ENCODE peak calls at places on chromosome 22, in five cellular contexts. A, C, T, O and U are unnamed samples.

GRCh38 chr22:50059185-50059880 is 1.2 kb upstream of the TTLL8 start:
- DNase-seq in A (no peak), C (peak), T (no peak), O (peak), U (peak)

GRCh38 chr22:46070722-46071450 is 79.4 kb upstream of the PPARA start:
- DNase-seq in A (peak), C (no peak), T (no peak), O (peak), U (no peak)

GRCh38 chr22:50674606-50675552 is 2.3 kb downstream of the SHANK3 start:
- DNase-seq in A (no peak), C (no peak), T (no peak), O (no peak), U (peak)

GRCh38 chr22:43424201-43424600 is 12.4 kb downstream of the MPPED1 start:
- DNase-seq in A (no peak), C (no peak), T (no peak), O (no peak), U (no peak)

GRCh38 chr22:35629406-35630234 is 12.5 kb upstream of the MB start:
- DNase-seq in A (no peak), C (peak), T (no peak), O (peak), U (no peak)

GRCh38 chr22:45254789-45255261 is 14.1 kb upstream of the KIAA0930 start:
- DNase-seq in A (no peak), C (no peak), T (no peak), O (no peak), U (no peak)

GRCh38 chr22:39252461-39253391 is 7.9 kb upstream of the PDGFB start:
- DNase-seq in A (no peak), C (no peak), T (no peak), O (no peak), U (no peak)

GRCh38 chr22:27474711-27475547 is 326.6 kb downstream of the MN1 start:
- DNase-seq in A (no peak), C (peak), T (no peak), O (peak), U (peak)